ENCODE peak calls at places on chromosomes 3 and 15, in five cellular contexts. J is activated CD8-positive, alpha-beta memory T cell treated with anti-CD3 and anti-CD28 coated beads, Interleukin-2, amount 50 U/mL, for 48 hours; W is stimulated activated CD4-positive, alpha-beta T cell treated with anti-CD3 and anti-CD28 coated beads, Interleukin-15, amount 100 ng/mL, for 48 hours; L is Right ventricle myocardium superior; N is NCI-H1436. K is an unnamed sample.

GRCh38 chr3:27625848-27626247 is 96.3 kb downstream of the EOMES start:
- DNase-seq in J (no peak), W (no peak), N (no peak), L (no peak), K (no peak)

GRCh38 chr3:32922078-32922477 is 29.4 kb upstream of the CCR4 start:
- DNase-seq in N (no peak), W (no peak), L (no peak), J (no peak), K (no peak)

GRCh38 chr3:109927161-109927560 is 589.8 kb upstream of the DPPA4 start:
- DNase-seq in W (peak; percentile 2), J (no peak), L (no peak), N (no peak), K (no peak)

GRCh38 chr15:50261979-50262378 is 3.5 kb downstream of the HDC start:
- DNase-seq in N (no peak), L (no peak), W (no peak), J (no peak), K (no peak)

GRCh38 chr3:188941103-188941502 is 230.7 kb upstream of the TPRG1 start:
- DNase-seq in N (no peak), L (no peak), J (no peak), W (no peak), K (no peak)

GRCh38 chr3:108130705-108131104 is 39.9 kb upstream of the CD47 start:
- DNase-seq in N (no peak), L (no peak), W (no peak), J (no peak), K (no peak)

GRCh38 chr3:63993653-63994079 is 29.6 kb downstream of the PSMD6 start:
- DNase-seq in J (no peak), L (peak; percentile 72), N (peak; percentile 2), W (peak; percentile 28), K (peak; percentile 37)

GRCh38 chr3:142057331-142057725 is 92.0 kb downstream of the TFDP2 start:
- DNase-seq in W (no peak), J (no peak), N (no peak), L (no peak), K (no peak)

GRCh38 chr3:20916966-20917606 is 731.1 kb upstream of the SGO1 start:
- DNase-seq in N (no peak), J (no peak), W (no peak), L (no peak), K (no peak)

GRCh38 chr3:22704571-22705354 is 498.4 kb upstream of the UBE2E2 start:
- DNase-seq in L (no peak), W (no peak), N (no peak), J (no peak), K (no peak)

GRCh38 chr3:109275702-109276293 is 40.5 kb downstream of the DPPA2 start:
- DNase-seq in N (no peak), J (no peak), W (no peak), L (no peak), K (no peak)

GRCh38 chr3:149481491-149481890 is 7.0 kb downstream of the TM4SF4 start:
- DNase-seq in J (no peak), N (no peak), L (no peak), W (no peak), K (no peak)

GRCh38 chr3:133828576-133829309 is 23.1 kb downstream of the SRPRB start:
- DNase-seq in N (no peak), L (peak; percentile 62), W (no peak), J (no peak), K (no peak)

GRCh38 chr3:10614160-10614559 is 108.8 kb upstream of the ATP2B2 start:
- DNase-seq in N (no peak), J (no peak), L (no peak), W (no peak), K (no peak)

GRCh38 chr3:59313365-59313764 is 263.5 kb upstream of the CFAP20DC start:
- DNase-seq in J (peak; percentile 59), W (peak; percentile 52), N (no peak), L (peak; percentile 72), K (peak; percentile 6)

GRCh38 chr15:28228096-28228495 is 93.9 kb downstream of the HERC2 start:
- DNase-seq in L (no peak), N (no peak), W (no peak), J (no peak), K (no peak)

GRCh38 chr3:190435618-190436017 is 14.1 kb downstream of the TMEM207 start:
- DNase-seq in J (no peak), L (no peak), N (no peak), W (no peak), K (no peak)

GRCh38 chr3:141648055-141648910 is 89.8 kb upstream of the RNF7 start:
- DNase-seq in N (no peak), L (no peak), W (no peak), J (no peak), K (no peak)

GRCh38 chr3:38548154-38548931 is 52.2 kb downstream of the EXOG start:
- DNase-seq in W (no peak), J (peak; percentile 42), N (no peak), L (no peak), K (no peak)